ENCODE peak calls at places on chromosomes 13 and 19, in six cellular contexts. T is activated gamma-delta T cell treated with Interleukin-2 at 50 U/mL for 16 hours; I is Calu3; F is neural progenitor cell; W is HuH-7; M is central memory CD4-positive, alpha-beta T cell. H is an unnamed sample.

GRCh38 chr19:52200044-52200443 is 10.2 kb downstream of the PPP2R1A start:
- DNase-seq in T (no peak), I (no peak), F (no peak), W (no peak), M (no peak), H (no peak)

GRCh38 chr19:55635334-55635717 is 5.5 kb upstream of the ZNF580 start:
- DNase-seq in T (no peak), I (no peak), F (no peak), W (no peak), M (no peak), H (no peak)

GRCh38 chr13:79802389-79803140 is 321.6 kb downstream of the NDFIP2 start:
- DNase-seq in T (no peak), I (no peak), F (no peak), W (no peak), M (no peak), H (no peak)

GRCh38 chr13:50125306-50125555 is 110.0 kb downstream of the KCNRG start:
- DNase-seq in T (no peak), I (no peak), F (no peak), W (no peak), M (no peak), H (no peak)

GRCh38 chr19:18232540-18233223 is 6.4 kb upstream of the PDE4C start:
- DNase-seq in T (no peak), I (peak; percentile 30), F (no peak), W (peak; percentile 59), M (no peak), H (no peak)

GRCh38 chr19:51607077-51607476 is 23.1 kb downstream of the SIGLEC5 start:
- DNase-seq in T (no peak), I (no peak), F (no peak), W (no peak), M (no peak), H (no peak)

GRCh38 chr13:35455022-35455421 is 21.5 kb downstream of the MAB21L1 start:
- DNase-seq in T (no peak), I (no peak), F (no peak), W (no peak), M (no peak), H (no peak)

GRCh38 chr19:18736415-18737336 is 53.2 kb downstream of the CRTC1 start:
- DNase-seq in T (no peak), I (no peak), F (no peak), W (no peak), M (no peak), H (no peak)

GRCh38 chr13:109785892-109786450 is 412 bp downstream of the IRS2 start:
- DNase-seq in T (peak; percentile 13), I (no peak), F (no peak), W (no peak), M (peak; percentile 61), H (no peak)

GRCh38 chr13:44350775-44351504 is 22.7 kb upstream of the SERP2 start:
- DNase-seq in T (no peak), I (no peak), F (no peak), W (no peak), M (no peak), H (no peak)